ENCODE peak calls at places on chromosomes 12 and 14, in ten cellular contexts. H is midbrain; O is cardiac fibroblast; Q is left colon; N is stimulated activated CD8-positive, alpha-beta memory T cell treated with anti-CD3 and anti-CD28 coated beads, Interleukin-4, amount 100 ng/mL, for 4 hours; C is M059J; I is Right ventricle myocardium superior; X is H4; G is astrocyte; T is kidney tubule cell. B is an unnamed sample.
A peak's percentile ranks its signal among the peaks of the same experiment; 100 is the strongest.

GRCh38 chr12:49059385-49060232 is 985 bp downstream of the KMT2D start:
- DNase-seq in N (no peak), O (peak; percentile 28), C (peak; percentile 18), T (peak; percentile 37), G (peak; percentile 7), I (no peak), X (no peak), Q (peak; percentile 45), H (no peak), B (peak; percentile 21)

GRCh38 chr14:61025239-61026223 is 44.5 kb downstream of the SLC38A6 start:
- DNase-seq in C (peak; percentile 80), Q (peak; percentile 42), T (peak; percentile 70), G (peak; percentile 65), X (peak; percentile 67), I (peak; percentile 54), N (peak; percentile 19), O (peak; percentile 86), H (peak; percentile 80), B (peak; percentile 47)

GRCh38 chr12:226401-226800 is 12.4 kb upstream of the SLC6A12 start:
- DNase-seq in I (no peak), G (no peak), N (no peak), Q (no peak), T (no peak), X (no peak), O (no peak), H (no peak), C (no peak), B (no peak)

GRCh38 chr12:109053382-109054123 is 1.2 kb downstream of the USP30 start:
- DNase-seq in T (peak; percentile 50), N (no peak), C (peak; percentile 35), Q (no peak), G (no peak), H (peak; percentile 57), X (no peak), I (no peak), O (no peak), B (peak; percentile 71)

GRCh38 chr12:27841392-27841882 is 61.4 kb upstream of the MANSC4 start:
- DNase-seq in O (no peak), X (no peak), H (no peak), Q (no peak), I (no peak), N (no peak), C (peak; percentile 70), G (peak; percentile 55), T (no peak), B (no peak)

GRCh38 chr12:51246254-51246853 is 7.7 kb downstream of the DAZAP2 start:
- DNase-seq in O (peak; percentile 89), G (peak; percentile 53), T (peak; percentile 61), N (no peak), H (no peak), X (peak; percentile 68), C (peak; percentile 29), I (no peak), Q (no peak), B (peak; percentile 24)

GRCh38 chr12:11765421-11765816 is 115.9 kb downstream of the ETV6 start:
- DNase-seq in I (no peak), C (no peak), Q (no peak), X (no peak), H (no peak), T (no peak), G (peak; percentile 86), O (no peak), N (no peak), B (no peak)

GRCh38 chr12:114976959-114977358 is 293.0 kb upstream of the TBX3 start:
- DNase-seq in I (no peak), Q (no peak), X (no peak), C (peak; percentile 36), T (no peak), H (no peak), G (peak; percentile 22), O (no peak), N (no peak), B (no peak)

GRCh38 chr12:51591020-51591901 is at the start of gene SCN8A:
- DNase-seq in O (peak; percentile 7), C (peak; percentile 48), T (peak; percentile 42), G (peak; percentile 39), X (no peak), Q (peak; percentile 53), N (no peak), I (peak; percentile 53), H (peak; percentile 38), B (peak; percentile 86)

GRCh38 chr12:91988571-91988970 is 157.1 kb downstream of the BTG1 start:
- DNase-seq in G (no peak), T (no peak), X (no peak), Q (no peak), N (no peak), C (no peak), I (no peak), H (no peak), O (no peak), B (no peak)

GRCh38 chr12:55729592-55730446 is 1.0 kb upstream of the CD63 start:
- DNase-seq in Q (peak; percentile 91), G (peak; percentile 90), H (peak; percentile 90), N (no peak), T (peak; percentile 95), X (peak; percentile 93), I (peak; percentile 95), O (peak; percentile 96), C (peak; percentile 95), B (peak; percentile 94)

GRCh38 chr12:124847113-124847512 is 16.6 kb downstream of the SCARB1 start:
- DNase-seq in G (no peak), I (peak; percentile 66), H (peak; percentile 9), C (peak; percentile 15), Q (no peak), T (no peak), O (no peak), N (no peak), X (no peak), B (no peak)

GRCh38 chr12:117850048-117850447 is 118.7 kb downstream of the KSR2 start:
- DNase-seq in H (peak; percentile 21), Q (no peak), X (peak; percentile 52), C (peak; percentile 56), T (peak; percentile 65), O (peak; percentile 52), G (peak; percentile 21), N (no peak), I (no peak), B (peak; percentile 40)

GRCh38 chr14:97177635-97178034 is 380.5 kb downstream of the VRK1 start:
- DNase-seq in G (no peak), X (no peak), I (no peak), N (no peak), H (no peak), O (no peak), T (no peak), Q (no peak), C (no peak), B (no peak)

GRCh38 chr12:19764408-19764807 is 325.1 kb downstream of the AEBP2 start:
- DNase-seq in Q (no peak), G (peak; percentile 77), N (no peak), I (no peak), H (no peak), O (peak; percentile 29), C (peak; percentile 44), X (no peak), T (peak; percentile 28), B (no peak)

GRCh38 chr12:34333337-34333736 is 311.0 kb downstream of the ALG10 start:
- DNase-seq in C (peak; percentile 20), X (no peak), G (no peak), Q (no peak), T (no peak), I (no peak), O (no peak), N (no peak), H (no peak), B (no peak)

GRCh38 chr12:52836491-52837175 is 2.5 kb upstream of the KRT79 start:
- DNase-seq in O (no peak), I (no peak), X (no peak), T (no peak), C (no peak), Q (no peak), N (no peak), G (no peak), H (no peak), B (no peak)

GRCh38 chr12:95548056-95548538 is 3.2 kb downstream of the USP44 start:
- DNase-seq in O (no peak), X (no peak), Q (peak; percentile 40), H (peak; percentile 40), I (no peak), G (peak; percentile 2), C (no peak), N (no peak), T (peak; percentile 44), B (peak; percentile 66)

GRCh38 chr12:70774055-70774454 is 136.8 kb upstream of the PTPRB start:
- DNase-seq in I (no peak), T (peak; percentile 80), N (no peak), C (peak; percentile 62), O (no peak), H (no peak), G (no peak), Q (no peak), X (no peak), B (no peak)

GRCh38 chr14:95519699-95520098 is 3.2 kb upstream of the SYNE3 start:
- DNase-seq in G (peak; percentile 78), X (peak; percentile 62), N (peak; percentile 48), T (no peak), I (peak; percentile 88), C (peak; percentile 77), H (no peak), O (peak; percentile 88), Q (no peak), B (no peak)

GRCh38 chr12:53179694-53180269 is 740 bp upstream of the ZNF740 start:
- DNase-seq in X (no peak), H (peak; percentile 52), O (no peak), I (no peak), C (no peak), G (no peak), N (no peak), T (no peak), Q (peak; percentile 53), B (no peak)

GRCh38 chr12:103705927-103706326 is 118.9 kb downstream of the STAB2 start:
- DNase-seq in Q (no peak), C (no peak), T (no peak), H (no peak), O (no peak), N (no peak), X (peak; percentile 10), I (no peak), G (no peak), B (no peak)

GRCh38 chr12:65306603-65307501 is 28.4 kb downstream of the MSRB3 start:
- DNase-seq in H (no peak), I (peak; percentile 73), O (peak; percentile 80), Q (peak; percentile 31), T (peak; percentile 69), X (peak; percentile 86), C (peak; percentile 72), N (no peak), G (peak; percentile 51), B (peak; percentile 25)

GRCh38 chr12:5770727-5771126 is 174.3 kb downstream of the ANO2 start:
- DNase-seq in Q (no peak), T (no peak), C (no peak), N (no peak), I (no peak), H (no peak), X (no peak), O (no peak), G (no peak), B (no peak)

GRCh38 chr14:34766060-34766459 is 51.7 kb upstream of the CFL2 start:
- DNase-seq in T (no peak), I (no peak), C (no peak), N (no peak), O (no peak), G (no peak), H (no peak), X (no peak), Q (no peak), B (no peak)

GRCh38 chr12:56061982-56062381 is 18.0 kb upstream of the ERBB3 start:
- DNase-seq in C (peak; percentile 38), O (no peak), T (peak; percentile 69), Q (no peak), G (no peak), N (no peak), H (no peak), X (no peak), I (no peak), B (no peak)

GRCh38 chr12:11486623-11487444 is 91.5 kb upstream of the PRB2 start:
- DNase-seq in O (peak; percentile 89), I (peak; percentile 71), N (peak; percentile 60), X (peak; percentile 91), G (peak; percentile 63), C (peak; percentile 82), Q (peak; percentile 80), T (peak; percentile 87), H (peak; percentile 89), B (peak; percentile 67)

GRCh38 chr14:64811676-64812075 is 68.0 kb downstream of the SPTB start:
- DNase-seq in Q (no peak), X (no peak), I (no peak), H (no peak), G (peak; percentile 57), T (no peak), C (peak; percentile 58), O (peak; percentile 21), N (no peak), B (no peak)

B was measured in WERI-Rb-1.